ENCODE peak calls at places on chromosomes 6 and 20, in four cellular contexts. One of them, this sample, is unnamed.

GRCh38 chr6:87197547-87197946 is 42.2 kb downstream of the ZNF292 start:
- DNase-seq in SJCRH30: no peak
- DNase-seq in activated T-cell treated with anti-CD3 and anti-CD28 coated beads, Interleukin-2, amount 50 U/mL, for 4 hours: no peak
- DNase-seq in bronchial epithelial cell: no peak
- DNase-seq in this sample: no peak

GRCh38 chr20:9072741-9073310 is 3.9 kb downstream of the PLCB4 start:
- DNase-seq in SJCRH30: no peak
- DNase-seq in activated T-cell treated with anti-CD3 and anti-CD28 coated beads, Interleukin-2, amount 50 U/mL, for 4 hours: no peak
- DNase-seq in bronchial epithelial cell: no peak
- DNase-seq in this sample: no peak

GRCh38 chr6:165986647-165987482 is 180.8 kb downstream of the TBXT start:
- DNase-seq in SJCRH30: peak
- DNase-seq in activated T-cell treated with anti-CD3 and anti-CD28 coated beads, Interleukin-2, amount 50 U/mL, for 4 hours: no peak
- DNase-seq in bronchial epithelial cell: no peak
- DNase-seq in this sample: no peak

GRCh38 chr6:110581682-110582081 is 105.3 kb upstream of the SLC22A16 start:
- DNase-seq in SJCRH30: no peak
- DNase-seq in activated T-cell treated with anti-CD3 and anti-CD28 coated beads, Interleukin-2, amount 50 U/mL, for 4 hours: no peak
- DNase-seq in bronchial epithelial cell: no peak
- DNase-seq in this sample: no peak

GRCh38 chr6:73285674-73286283 is 22.8 kb upstream of the KHDC1 start:
- DNase-seq in SJCRH30: peak
- DNase-seq in activated T-cell treated with anti-CD3 and anti-CD28 coated beads, Interleukin-2, amount 50 U/mL, for 4 hours: no peak
- DNase-seq in bronchial epithelial cell: peak
- DNase-seq in this sample: no peak

GRCh38 chr20:53655909-53656652 is 62.4 kb upstream of the ZNF217 start:
- DNase-seq in SJCRH30: no peak
- DNase-seq in activated T-cell treated with anti-CD3 and anti-CD28 coated beads, Interleukin-2, amount 50 U/mL, for 4 hours: no peak
- DNase-seq in bronchial epithelial cell: peak
- DNase-seq in this sample: no peak

GRCh38 chr6:77786935-77787629 is 134.2 kb downstream of the MEI4 start:
- DNase-seq in SJCRH30: no peak
- DNase-seq in activated T-cell treated with anti-CD3 and anti-CD28 coated beads, Interleukin-2, amount 50 U/mL, for 4 hours: no peak
- DNase-seq in bronchial epithelial cell: no peak
- DNase-seq in this sample: no peak

GRCh38 chr6:36906539-36906938 is 20.8 kb downstream of the C6orf89 start:
- DNase-seq in SJCRH30: no peak
- DNase-seq in activated T-cell treated with anti-CD3 and anti-CD28 coated beads, Interleukin-2, amount 50 U/mL, for 4 hours: no peak
- DNase-seq in bronchial epithelial cell: no peak
- DNase-seq in this sample: no peak

GRCh38 chr6:151136141-151136755 is 103.5 kb upstream of the AKAP12 start:
- DNase-seq in SJCRH30: peak
- DNase-seq in activated T-cell treated with anti-CD3 and anti-CD28 coated beads, Interleukin-2, amount 50 U/mL, for 4 hours: no peak
- DNase-seq in bronchial epithelial cell: no peak
- DNase-seq in this sample: no peak

GRCh38 chr6:24660100-24660499 is 6.6 kb downstream of the TDP2 start:
- DNase-seq in SJCRH30: no peak
- DNase-seq in activated T-cell treated with anti-CD3 and anti-CD28 coated beads, Interleukin-2, amount 50 U/mL, for 4 hours: no peak
- DNase-seq in bronchial epithelial cell: peak
- DNase-seq in this sample: no peak

GRCh38 chr20:35648836-35649235 is 15.9 kb downstream of the CPNE1 start:
- DNase-seq in SJCRH30: no peak
- DNase-seq in activated T-cell treated with anti-CD3 and anti-CD28 coated beads, Interleukin-2, amount 50 U/mL, for 4 hours: no peak
- DNase-seq in bronchial epithelial cell: no peak
- DNase-seq in this sample: no peak

GRCh38 chr6:42564496-42564890 is 664 bp downstream of the UBR2 start:
- DNase-seq in SJCRH30: peak
- DNase-seq in activated T-cell treated with anti-CD3 and anti-CD28 coated beads, Interleukin-2, amount 50 U/mL, for 4 hours: no peak
- DNase-seq in bronchial epithelial cell: peak
- DNase-seq in this sample: no peak

GRCh38 chr20:52747736-52748135 is 224.4 kb upstream of the TSHZ2 start:
- DNase-seq in SJCRH30: no peak
- DNase-seq in activated T-cell treated with anti-CD3 and anti-CD28 coated beads, Interleukin-2, amount 50 U/mL, for 4 hours: no peak
- DNase-seq in bronchial epithelial cell: peak
- DNase-seq in this sample: no peak

GRCh38 chr6:142820336-142821016 is 124.5 kb downstream of the HIVEP2 start:
- DNase-seq in SJCRH30: peak
- DNase-seq in activated T-cell treated with anti-CD3 and anti-CD28 coated beads, Interleukin-2, amount 50 U/mL, for 4 hours: no peak
- DNase-seq in bronchial epithelial cell: no peak
- DNase-seq in this sample: no peak

GRCh38 chr6:133392641-133393040 is 151.5 kb downstream of the EYA4 start:
- DNase-seq in SJCRH30: no peak
- DNase-seq in activated T-cell treated with anti-CD3 and anti-CD28 coated beads, Interleukin-2, amount 50 U/mL, for 4 hours: no peak
- DNase-seq in bronchial epithelial cell: no peak
- DNase-seq in this sample: no peak

GRCh38 chr6:73665686-73666319 is 12.0 kb upstream of the SLC17A5 start:
- DNase-seq in SJCRH30: no peak
- DNase-seq in activated T-cell treated with anti-CD3 and anti-CD28 coated beads, Interleukin-2, amount 50 U/mL, for 4 hours: no peak
- DNase-seq in bronchial epithelial cell: peak
- DNase-seq in this sample: no peak

GRCh38 chr6:34001706-34002645 is 143.9 kb downstream of the GRM4 start:
- DNase-seq in SJCRH30: no peak
- DNase-seq in activated T-cell treated with anti-CD3 and anti-CD28 coated beads, Interleukin-2, amount 50 U/mL, for 4 hours: no peak
- DNase-seq in bronchial epithelial cell: no peak
- DNase-seq in this sample: no peak

GRCh38 chr6:34909484-34909883 is 20.4 kb downstream of the ANKS1A start:
- DNase-seq in SJCRH30: no peak
- DNase-seq in activated T-cell treated with anti-CD3 and anti-CD28 coated beads, Interleukin-2, amount 50 U/mL, for 4 hours: no peak
- DNase-seq in bronchial epithelial cell: no peak
- DNase-seq in this sample: no peak

GRCh38 chr6:113067612-113068262 is 720.6 kb downstream of the RFPL4B start:
- DNase-seq in SJCRH30: no peak
- DNase-seq in activated T-cell treated with anti-CD3 and anti-CD28 coated beads, Interleukin-2, amount 50 U/mL, for 4 hours: no peak
- DNase-seq in bronchial epithelial cell: no peak
- DNase-seq in this sample: no peak

GRCh38 chr6:70973591-70973990 is 16.7 kb upstream of the B3GAT2 start:
- DNase-seq in SJCRH30: no peak
- DNase-seq in activated T-cell treated with anti-CD3 and anti-CD28 coated beads, Interleukin-2, amount 50 U/mL, for 4 hours: no peak
- DNase-seq in bronchial epithelial cell: peak
- DNase-seq in this sample: no peak

GRCh38 chr20:49668181-49668877 is 45.3 kb downstream of the B4GALT5 start:
- DNase-seq in SJCRH30: no peak
- DNase-seq in activated T-cell treated with anti-CD3 and anti-CD28 coated beads, Interleukin-2, amount 50 U/mL, for 4 hours: peak
- DNase-seq in bronchial epithelial cell: no peak
- DNase-seq in this sample: peak

GRCh38 chr20:19706463-19706862 is 51.6 kb upstream of the RIN2 start:
- DNase-seq in SJCRH30: no peak
- DNase-seq in activated T-cell treated with anti-CD3 and anti-CD28 coated beads, Interleukin-2, amount 50 U/mL, for 4 hours: no peak
- DNase-seq in bronchial epithelial cell: no peak
- DNase-seq in this sample: no peak

GRCh38 chr20:47799116-47799715 is 13.9 kb upstream of the SULF2 start:
- DNase-seq in SJCRH30: peak
- DNase-seq in activated T-cell treated with anti-CD3 and anti-CD28 coated beads, Interleukin-2, amount 50 U/mL, for 4 hours: no peak
- DNase-seq in bronchial epithelial cell: no peak
- DNase-seq in this sample: no peak

GRCh38 chr6:107665386-107665785 is 158.7 kb downstream of the SCML4 start:
- DNase-seq in SJCRH30: peak
- DNase-seq in activated T-cell treated with anti-CD3 and anti-CD28 coated beads, Interleukin-2, amount 50 U/mL, for 4 hours: no peak
- DNase-seq in bronchial epithelial cell: peak
- DNase-seq in this sample: no peak

GRCh38 chr20:49612127-49612738 is 44.3 kb upstream of the PTGIS start:
- DNase-seq in SJCRH30: peak
- DNase-seq in activated T-cell treated with anti-CD3 and anti-CD28 coated beads, Interleukin-2, amount 50 U/mL, for 4 hours: no peak
- DNase-seq in bronchial epithelial cell: no peak
- DNase-seq in this sample: no peak

GRCh38 chr6:131894735-131895424 is 56.3 kb downstream of the CCN2 start:
- DNase-seq in SJCRH30: peak
- DNase-seq in activated T-cell treated with anti-CD3 and anti-CD28 coated beads, Interleukin-2, amount 50 U/mL, for 4 hours: no peak
- DNase-seq in bronchial epithelial cell: no peak
- DNase-seq in this sample: no peak

GRCh38 chr6:134240664-134241431 is 77.1 kb downstream of the SGK1 start:
- DNase-seq in SJCRH30: no peak
- DNase-seq in activated T-cell treated with anti-CD3 and anti-CD28 coated beads, Interleukin-2, amount 50 U/mL, for 4 hours: peak
- DNase-seq in bronchial epithelial cell: peak
- DNase-seq in this sample: peak

GRCh38 chr20:44528309-44528708 is 6.4 kb upstream of the SERINC3 start:
- DNase-seq in SJCRH30: no peak
- DNase-seq in activated T-cell treated with anti-CD3 and anti-CD28 coated beads, Interleukin-2, amount 50 U/mL, for 4 hours: no peak
- DNase-seq in bronchial epithelial cell: no peak
- DNase-seq in this sample: no peak

GRCh38 chr6:128491041-128491642 is 29.3 kb downstream of the PTPRK start:
- DNase-seq in SJCRH30: peak
- DNase-seq in activated T-cell treated with anti-CD3 and anti-CD28 coated beads, Interleukin-2, amount 50 U/mL, for 4 hours: no peak
- DNase-seq in bronchial epithelial cell: peak
- DNase-seq in this sample: no peak

GRCh38 chr6:17998442-17998841 is 11.0 kb upstream of the KIF13A start:
- DNase-seq in SJCRH30: no peak
- DNase-seq in activated T-cell treated with anti-CD3 and anti-CD28 coated beads, Interleukin-2, amount 50 U/mL, for 4 hours: no peak
- DNase-seq in bronchial epithelial cell: peak
- DNase-seq in this sample: no peak

GRCh38 chr20:389220-389619 is 8.7 kb downstream of the TRIB3 start:
- DNase-seq in SJCRH30: no peak
- DNase-seq in activated T-cell treated with anti-CD3 and anti-CD28 coated beads, Interleukin-2, amount 50 U/mL, for 4 hours: no peak
- DNase-seq in bronchial epithelial cell: no peak
- DNase-seq in this sample: no peak

GRCh38 chr20:15642676-15643075 is 930.6 kb downstream of the KIF16B start:
- DNase-seq in SJCRH30: no peak
- DNase-seq in activated T-cell treated with anti-CD3 and anti-CD28 coated beads, Interleukin-2, amount 50 U/mL, for 4 hours: no peak
- DNase-seq in bronchial epithelial cell: no peak
- DNase-seq in this sample: no peak

GRCh38 chr6:52552278-52552643 is 24.6 kb downstream of the TRAM2 start:
- DNase-seq in SJCRH30: peak
- DNase-seq in activated T-cell treated with anti-CD3 and anti-CD28 coated beads, Interleukin-2, amount 50 U/mL, for 4 hours: no peak
- DNase-seq in bronchial epithelial cell: peak
- DNase-seq in this sample: no peak

GRCh38 chr6:157550114-157550989 is 169.4 kb downstream of the ZDHHC14 start:
- DNase-seq in SJCRH30: no peak
- DNase-seq in activated T-cell treated with anti-CD3 and anti-CD28 coated beads, Interleukin-2, amount 50 U/mL, for 4 hours: no peak
- DNase-seq in bronchial epithelial cell: no peak
- DNase-seq in this sample: no peak

GRCh38 chr6:51369485-51369884 is 550.8 kb downstream of the TFAP2B start:
- DNase-seq in SJCRH30: no peak
- DNase-seq in activated T-cell treated with anti-CD3 and anti-CD28 coated beads, Interleukin-2, amount 50 U/mL, for 4 hours: no peak
- DNase-seq in bronchial epithelial cell: peak
- DNase-seq in this sample: no peak

GRCh38 chr6:38169826-38170526 is 350.4 kb downstream of the ZFAND3 start:
- DNase-seq in SJCRH30: peak
- DNase-seq in activated T-cell treated with anti-CD3 and anti-CD28 coated beads, Interleukin-2, amount 50 U/mL, for 4 hours: no peak
- DNase-seq in bronchial epithelial cell: no peak
- DNase-seq in this sample: no peak

GRCh38 chr20:3483784-3484183 is 13.0 kb downstream of the ATRN start:
- DNase-seq in SJCRH30: no peak
- DNase-seq in activated T-cell treated with anti-CD3 and anti-CD28 coated beads, Interleukin-2, amount 50 U/mL, for 4 hours: no peak
- DNase-seq in bronchial epithelial cell: no peak
- DNase-seq in this sample: no peak

GRCh38 chr6:121158438-121158837 is 175.8 kb downstream of the TBC1D32 start:
- DNase-seq in SJCRH30: no peak
- DNase-seq in activated T-cell treated with anti-CD3 and anti-CD28 coated beads, Interleukin-2, amount 50 U/mL, for 4 hours: no peak
- DNase-seq in bronchial epithelial cell: no peak
- DNase-seq in this sample: no peak

GRCh38 chr6:169959129-169960002 is 207.9 kb downstream of the ERMARD start:
- DNase-seq in SJCRH30: peak
- DNase-seq in activated T-cell treated with anti-CD3 and anti-CD28 coated beads, Interleukin-2, amount 50 U/mL, for 4 hours: no peak
- DNase-seq in bronchial epithelial cell: peak
- DNase-seq in this sample: peak

This sample was measured in CD4-positive, alpha-beta T cell.